ENCODE peak calls at places on chromosomes 16 and 17, in four cellular contexts. X is SK-N-SH, J is H1, Y is HepG2. E is an unnamed sample.

GRCh38 chr16:69201291-69201690 is 14.3 kb downstream of the SNTB2 start:
- DNase-seq in X (no peak), J (no peak), Y (no peak), E (no peak)

GRCh38 chr17:83064732-83065659 is 14.4 kb upstream of the METRNL start:
- DNase-seq in X (no peak), J (no peak), Y (no peak), E (no peak)

GRCh38 chr16:88347656-88348376 is 34.9 kb upstream of the ZNF469 start:
- DNase-seq in X (peak; percentile 20), J (no peak), Y (no peak), E (no peak)

GRCh38 chr17:78387982-78388941 is 9.8 kb downstream of the PGS1 start:
- DNase-seq in X (no peak), J (no peak), Y (no peak), E (no peak)

GRCh38 chr17:6940186-6940649 is 55.6 kb upstream of the ALOX12 start:
- DNase-seq in X (peak; percentile 8), J (no peak), Y (no peak), E (no peak)

GRCh38 chr17:76556759-76557367 is 17.0 kb downstream of the PRCD start:
- DNase-seq in X (no peak), J (no peak), Y (peak; percentile 53), E (no peak)

GRCh38 chr17:49523706-49524472 is 28.8 kb downstream of the NGFR start:
- DNase-seq in X (peak; percentile 56), J (no peak), Y (no peak), E (no peak)

GRCh38 chr17:62761884-62762283 is 46.2 kb downstream of the MARCHF10 start:
- DNase-seq in X (no peak), J (peak; percentile 92), Y (no peak), E (no peak)

GRCh38 chr17:78432226-78432894 is 53.9 kb downstream of the PGS1 start:
- DNase-seq in X (no peak), J (no peak), Y (no peak), E (no peak)

GRCh38 chr17:29138184-29138955 is 41.8 kb downstream of the MYO18A start:
- DNase-seq in X (no peak), J (no peak), Y (no peak), E (no peak)

GRCh38 chr16:10871157-10871991 is 5.6 kb upstream of the CIITA start:
- DNase-seq in X (no peak), J (no peak), Y (peak; percentile 28), E (peak; percentile 86)

GRCh38 chr17:3639981-3640596 is 3.5 kb downstream of the CTNS start:
- DNase-seq in X (no peak), J (no peak), Y (no peak), E (no peak)

GRCh38 chr17:49971848-49972485 is 3.0 kb downstream of the DLX4 start:
- DNase-seq in X (peak; percentile 79), J (no peak), Y (no peak), E (no peak)

GRCh38 chr17:61452301-61453290 is at the start of gene TBX4:
- DNase-seq in X (no peak), J (no peak), Y (no peak), E (no peak)

GRCh38 chr17:74892974-74893911 is at the start of gene FADS6:
- DNase-seq in X (peak; percentile 81), J (no peak), Y (no peak), E (no peak)

GRCh38 chr17:74330446-74330845 is 4.4 kb downstream of the KIF19 start:
- DNase-seq in X (no peak), J (no peak), Y (no peak), E (no peak)

GRCh38 chr17:3916013-3916696 is at the start of gene P2RX1:
- DNase-seq in X (no peak), J (no peak), Y (no peak), E (no peak)

GRCh38 chr17:58315281-58315711 is 13.3 kb downstream of the TSPOAP1 start:
- DNase-seq in X (peak; percentile 16), J (no peak), Y (no peak), E (no peak)

DNA sequence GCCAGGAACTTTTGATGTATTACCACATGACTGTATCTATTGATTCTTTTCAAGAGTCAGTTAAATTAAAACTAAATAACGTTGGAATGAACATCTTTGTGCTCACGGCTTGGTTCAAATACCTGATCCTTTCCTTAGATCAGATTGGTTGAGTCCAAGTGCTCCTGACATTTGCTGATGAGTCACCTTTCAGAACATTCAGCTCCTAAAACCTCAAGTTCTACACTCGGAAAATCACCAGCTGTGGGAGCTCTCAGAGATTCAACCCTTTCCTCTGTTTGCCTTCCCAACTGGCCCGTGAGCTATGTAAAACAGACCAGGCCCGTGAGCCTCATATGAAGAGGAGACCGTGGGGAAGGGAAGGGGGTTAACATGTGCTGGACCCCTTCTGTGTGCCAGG is 68.1 kb downstream of the RTN4RL1 start:
- DNase-seq in X (no peak), J (no peak), Y (no peak), E (no peak)
- TF ChIP-seq TCF12 in X (no peak), J (no peak), Y (no peak), E (no peak)

GRCh38 chr16:84360170-84360569 is 8.2 kb upstream of the ATP2C2 start:
- DNase-seq in X (no peak), J (no peak), Y (no peak), E (no peak)
- TF ChIP-seq TCF12 in X (no peak), J (no peak), Y (no peak), E (no peak)

DNA sequence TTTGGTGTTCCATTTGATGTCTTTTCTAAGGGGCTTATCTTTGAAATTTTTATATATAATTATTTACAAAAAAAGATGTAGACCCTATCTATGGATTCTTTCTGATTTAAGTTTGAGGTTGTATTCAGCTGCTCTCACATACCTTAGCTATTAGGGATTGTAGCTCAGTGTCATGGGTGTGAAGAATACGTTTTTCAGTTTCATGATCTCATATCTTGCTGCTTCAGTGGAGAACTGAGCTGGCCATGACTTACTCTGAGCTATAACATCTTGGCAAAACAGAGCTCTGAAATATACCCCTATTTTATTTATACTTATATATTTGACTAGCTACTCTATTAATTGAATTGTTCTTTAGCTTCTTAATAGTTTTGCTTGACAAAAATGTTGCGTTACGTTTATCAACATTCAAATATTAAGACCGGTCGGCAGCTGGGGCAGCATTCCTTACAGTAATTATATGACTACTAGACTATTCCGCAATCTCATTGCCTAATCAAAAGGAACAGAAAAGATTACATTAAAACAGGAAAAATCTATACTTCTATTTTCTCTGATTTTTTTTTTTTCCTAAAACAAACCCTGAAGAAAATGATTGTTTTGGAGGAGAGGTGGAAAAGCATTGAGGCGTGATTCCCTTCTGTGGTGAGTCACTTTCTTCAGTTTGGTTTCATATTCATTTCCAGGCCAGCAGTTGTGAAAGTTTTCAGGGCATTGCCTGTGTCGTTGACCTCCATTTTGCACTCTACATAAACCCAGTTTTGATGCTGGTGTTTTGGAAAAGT is 24.1 kb upstream of the KRT24 start:
- DNase-seq in X (no peak), J (no peak), Y (no peak), E (peak; percentile 41)
- TF ChIP-seq TCF12 in X (no peak), J (no peak), Y (no peak), E (no peak)

DNA sequence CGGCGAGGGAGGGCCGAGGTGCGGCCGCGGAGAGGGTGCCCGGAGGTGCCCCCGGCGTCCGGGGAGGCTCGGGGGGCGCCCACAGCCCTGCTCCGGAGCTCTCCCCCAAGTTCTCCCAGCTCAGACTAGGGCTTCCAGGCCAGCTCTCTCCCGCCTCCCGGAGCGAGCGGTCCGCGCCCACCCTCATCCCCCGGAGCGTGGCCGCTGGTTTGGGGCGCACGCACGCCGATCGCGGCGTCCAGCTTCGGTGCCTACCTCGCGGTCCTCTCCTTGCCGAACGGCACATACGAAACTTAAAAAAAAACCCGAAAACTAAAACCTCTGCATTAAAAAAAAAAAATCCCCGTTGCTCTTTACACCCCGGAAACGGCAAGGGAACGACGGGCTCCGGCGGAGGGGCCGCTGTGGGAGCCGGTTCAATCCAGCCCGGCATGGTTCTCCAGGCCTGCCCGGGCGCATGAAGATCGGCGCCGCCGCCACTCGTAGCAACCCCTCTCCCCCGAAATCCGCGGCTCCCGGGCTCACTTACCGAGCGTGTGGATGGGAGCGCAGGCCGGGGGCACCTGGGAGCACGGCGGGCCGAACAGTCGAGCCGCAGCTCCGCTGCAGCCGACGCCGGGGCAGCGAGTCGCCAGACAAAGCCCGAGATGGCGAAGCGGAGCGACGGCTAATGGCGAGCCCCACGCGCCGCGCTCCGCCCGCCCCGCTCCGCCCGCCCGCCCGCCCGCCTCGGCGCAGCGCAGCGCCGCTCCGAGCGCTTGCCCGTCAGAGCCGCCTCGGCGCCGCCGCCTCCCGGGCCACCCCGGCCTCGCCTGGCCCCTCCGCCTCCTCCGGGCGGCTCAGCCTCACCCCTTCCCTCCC is 966 bp upstream of the UBTF start:
- DNase-seq in X (peak; percentile 71), J (no peak), Y (no peak), E (no peak)
- TF ChIP-seq TCF12 in X (no peak), J (no peak), Y (no peak), E (no peak)

GRCh38 chr16:23784811-23785447 is 30.1 kb downstream of the CHP2 start:
- DNase-seq in X (no peak), J (no peak), Y (no peak), E (no peak)
- TF ChIP-seq TCF12 in X (no peak), J (no peak), Y (no peak), E (no peak)

GRCh38 chr16:27237229-27238015 is 31.1 kb downstream of the NSMCE1 start:
- DNase-seq in X (peak; percentile 68), J (no peak), Y (no peak), E (peak; percentile 82)
- TF ChIP-seq TCF12 in X (no peak), J (no peak), Y (no peak), E (no peak)